ENCODE peak calls at places on chromosome 10, in five cellular contexts. C, S, Q, E and Y are unnamed samples. For H3K4me1, the result is how much of the 10 kb centered on the place peaks cover.

GRCh38 chr10:94224656-94225055 is 138.1 kb downstream of the NOC3L start:
- DNase-seq in E (no peak), S (no peak), Q (peak), C (no peak), Y (no peak)

GRCh38 chr10:86340991-86341260 is 25.7 kb downstream of the GRID1 start:
- DNase-seq in C (no peak), E (no peak), Q (no peak), S (no peak), Y (no peak)

GRCh38 chr10:12971001-12971788 is 30.3 kb downstream of the CCDC3 start:
- DNase-seq in Q (no peak), E (no peak), S (peak), C (no peak), Y (no peak)

GRCh38 chr10:24872049-24872789 is 80.2 kb downstream of the PRTFDC1 start:
- DNase-seq in C (no peak), S (no peak), E (no peak), Q (no peak), Y (no peak)

GRCh38 chr10:47253651-47254375 is 46.2 kb upstream of the GDF10 start:
- DNase-seq in E (no peak), Q (no peak), C (peak), S (peak), Y (no peak)

GRCh38 chr10:75652136-75652535 is 220.7 kb downstream of the LRMDA start:
- DNase-seq in S (no peak), C (no peak), Q (no peak), E (no peak), Y (no peak)

GRCh38 chr10:101008823-101009423 is 9.3 kb downstream of the LZTS2 start:
- DNase-seq in Q (no peak), E (no peak), C (peak), S (no peak), Y (peak)

GRCh38 chr10:126133906-126134703 is 237.7 kb downstream of the FANK1 start:
- DNase-seq in Q (peak), E (no peak), C (no peak), S (no peak), Y (no peak)

GRCh38 chr10:84543948-84544347 is 215.6 kb downstream of the CCSER2 start:
- DNase-seq in Q (no peak), E (no peak), C (no peak), S (no peak), Y (no peak)

GRCh38 chr10:124647421-124648130 is 96.6 kb downstream of the FAM53B start:
- DNase-seq in S (peak), C (peak), Q (peak), E (peak), Y (peak)

GRCh38 chr10:58969578-58969977 is 206.9 kb upstream of the PHYHIPL start:
- DNase-seq in C (no peak), Q (no peak), E (no peak), S (no peak), Y (no peak)

GRCh38 chr10:101709359-101710063 is 14.5 kb upstream of the FBXW4 start:
- DNase-seq in E (no peak), C (no peak), S (no peak), Q (no peak), Y (no peak)

GRCh38 chr10:565146-565545 is 124.3 kb downstream of the DIP2C start:
- DNase-seq in E (no peak), S (no peak), C (no peak), Q (no peak), Y (peak)

GRCh38 chr10:97704341-97704740 is 9.2 kb upstream of the MARVELD1 start:
- DNase-seq in S (no peak), E (no peak), Q (no peak), C (no peak), Y (no peak)

GRCh38 chr10:112955736-112956421 is 5.8 kb downstream of the TCF7L2 start:
- DNase-seq in C (no peak), Q (no peak), E (no peak), S (peak), Y (no peak)

GRCh38 chr10:104480797-104481196 is 127.2 kb downstream of the CFAP58 start:
- DNase-seq in Q (no peak), C (no peak), S (no peak), E (no peak), Y (no peak)

GRCh38 chr10:70672165-70672992 is at the start of gene ADAMTS14:
- DNase-seq in C (peak), S (no peak), Q (peak), E (no peak), Y (peak)

GRCh38 chr10:88318803-88319202 is 264.3 kb downstream of the RNLS start:
- DNase-seq in C (no peak), Q (peak), E (no peak), S (no peak), Y (peak)

GRCh38 chr10:44369851-44370250 is 15.0 kb downstream of the CXCL12 start:
- DNase-seq in C (no peak), S (no peak), E (no peak), Q (no peak), Y (no peak)

GRCh38 chr10:31314256-31315183 is 4.5 kb upstream of the ZEB1 start:
- DNase-seq in E (no peak), S (no peak), Q (no peak), C (no peak), Y (no peak)

DNA sequence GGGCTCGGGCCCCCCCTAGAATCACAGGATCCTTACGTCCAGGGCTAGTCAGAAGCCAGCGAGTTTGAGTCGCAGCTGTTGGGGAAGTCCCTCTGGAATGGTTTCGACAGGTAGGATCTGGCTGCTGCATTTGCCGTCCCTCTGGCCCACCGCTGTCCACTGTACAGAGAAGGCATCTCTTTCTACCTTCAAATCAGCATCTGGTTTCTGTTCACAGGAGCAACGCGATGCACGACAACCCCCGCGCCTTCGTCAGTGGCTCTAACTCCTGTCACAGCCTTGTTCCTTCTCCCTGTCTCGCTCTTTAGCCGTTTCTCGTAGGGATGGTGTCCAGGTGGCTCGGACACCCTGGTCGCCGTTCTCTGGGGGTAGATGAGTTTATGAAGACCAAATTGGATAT is 11.2 kb upstream of the PFKFB3 start:
- DNase-seq in E (no peak), Q (no peak), C (peak), S (no peak), Y (no peak)
- H3K4me1 ChIP-seq in E (under half), Q (under half), C (half or more), S (under half), Y (under half)

DNA sequence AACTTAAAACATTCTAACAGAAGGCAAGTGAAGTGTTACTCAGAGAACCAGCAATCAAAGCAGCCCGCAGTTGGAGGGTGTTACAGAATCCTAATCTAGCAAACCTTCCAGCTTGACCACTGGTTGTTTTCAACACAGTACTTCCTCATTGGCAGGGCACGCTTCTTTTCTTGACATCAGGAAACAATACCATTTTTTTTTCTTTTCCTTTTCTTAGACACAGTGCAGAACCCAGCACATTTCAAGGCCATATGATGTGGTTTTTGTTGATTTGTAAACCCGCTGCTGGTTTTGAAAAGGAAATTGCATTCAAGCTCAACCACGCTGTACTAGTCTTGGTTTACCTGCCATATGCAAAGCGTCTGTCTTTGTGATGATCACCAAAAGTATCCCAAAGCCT is 33.4 kb downstream of the RHOBTB1 start:
- DNase-seq in E (no peak), C (no peak), S (peak), Q (no peak), Y (peak)
- H3K27ac ChIP-seq in E (no peak), C (peak), S (peak), Q (no peak), Y (peak)

GRCh38 chr10:131911451-131911850 is 10.6 kb downstream of the PPP2R2D start:
- DNase-seq in Q (no peak), S (peak), C (no peak), E (no peak), Y (no peak)

GRCh38 chr10:131909014-131909808 is 8.4 kb downstream of the PPP2R2D start:
- DNase-seq in Q (no peak), E (no peak), S (peak), C (no peak), Y (no peak)

GRCh38 chr10:131910663-131911314 is 10.0 kb downstream of the PPP2R2D start:
- DNase-seq in C (no peak), E (no peak), Q (no peak), S (peak), Y (no peak)

GRCh38 chr10:131908151-131908550 is 7.3 kb downstream of the PPP2R2D start:
- DNase-seq in C (no peak), E (no peak), S (no peak), Q (no peak), Y (no peak)

GRCh38 chr10:131909929-131910328 is 9.1 kb downstream of the PPP2R2D start:
- DNase-seq in C (no peak), S (peak), E (no peak), Q (no peak), Y (no peak)
- H3K4me1 ChIP-seq in C (under half), S (under half), E (half or more), Q (under half), Y (under half)

DNA sequence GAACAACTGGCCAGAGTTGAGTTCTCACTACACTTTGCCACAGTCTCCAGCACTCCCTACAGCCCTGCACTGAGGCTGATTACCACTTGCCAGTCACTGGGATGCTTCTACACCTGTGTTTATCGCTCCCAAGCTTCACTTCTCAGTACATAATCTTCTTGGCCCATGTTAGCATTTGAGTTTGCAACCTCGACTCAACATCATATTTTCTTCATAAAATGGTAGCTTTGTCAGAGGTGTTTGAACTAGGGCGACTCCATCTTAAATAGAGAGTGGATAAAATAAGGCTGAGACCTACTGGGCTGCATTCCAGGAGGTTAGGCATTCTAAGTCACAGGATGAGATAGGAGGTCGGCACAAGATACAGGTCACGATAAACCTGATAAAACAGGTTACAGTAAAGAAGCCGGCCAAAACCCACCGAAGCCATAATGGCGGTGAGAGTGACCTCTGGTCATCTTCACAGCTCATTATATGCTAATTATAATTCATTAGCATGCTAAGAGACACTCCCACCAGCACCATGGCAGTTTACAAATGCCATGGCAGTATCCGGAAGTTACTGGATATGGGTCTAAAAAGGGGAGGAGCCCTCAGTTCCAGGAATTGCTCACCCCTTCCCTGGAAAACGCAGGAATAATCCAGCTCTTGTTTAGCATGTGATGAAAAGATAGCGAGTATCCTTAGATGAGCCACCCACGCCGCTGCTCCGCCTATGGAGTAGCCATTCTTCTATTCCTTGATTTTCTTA is 105.8 kb upstream of the KLF6 start:
- DNase-seq in C (no peak), Q (no peak), S (no peak), E (no peak), Y (no peak)
- H3K27ac ChIP-seq in C (no peak), Q (peak), S (no peak), E (peak), Y (no peak)

GRCh38 chr10:45419673-45420020 is 45.6 kb downstream of the ALOX5 start:
- DNase-seq in Q (no peak), C (peak), S (no peak), E (no peak), Y (no peak)
- H3K4me1 ChIP-seq in Q (under half), C (under half), S (under half), E (half or more), Y (under half)

GRCh38 chr10:22672594-22673392 is 41.6 kb downstream of the PIP4K2A start:
- DNase-seq in Q (no peak), E (no peak), S (no peak), C (no peak), Y (no peak)
- H3K27ac ChIP-seq in Q (no peak), E (peak), S (no peak), C (no peak), Y (no peak)